ENCODE peak calls at places on chromosomes 11 and 22, in nine cellular contexts. Q is EL; C is NCI-H2171; P is prostate gland; J is effector memory CD8-positive, alpha-beta T cell; S is activated CD8-positive, alpha-beta memory T cell treated with anti-CD3 and anti-CD28 coated beads, Interleukin-2, amount 10 ng/mL, durations not matched to agents 7 days and 5 days; X is NCI-H460; N is MCF 10A; F is GM12891. R is an unnamed sample.

GRCh38 chr11:9799901-9800300 is 136.0 kb downstream of the SWAP70 start:
- DNase-seq in F (no peak), P (no peak), N (peak; percentile 62), J (no peak), C (no peak), Q (peak; percentile 36), S (no peak), X (no peak), R (no peak)

GRCh38 chr22:48853627-48854240 is 973.9 kb downstream of the BRD1 start:
- DNase-seq in X (no peak), S (no peak), C (no peak), Q (no peak), F (no peak), N (no peak), J (no peak), P (no peak), R (no peak)

GRCh38 chr11:21133722-21134121 is 464.3 kb downstream of the NELL1 start:
- DNase-seq in Q (no peak), P (no peak), N (no peak), C (no peak), J (no peak), F (no peak), X (no peak), S (no peak), R (no peak)

GRCh38 chr11:74388678-74389327 is 9.4 kb downstream of the PGM2L1 start:
- DNase-seq in S (peak; percentile 78), P (peak; percentile 83), F (no peak), J (peak; percentile 74), X (peak; percentile 38), Q (peak; percentile 54), C (peak; percentile 16), N (peak; percentile 63), R (no peak)

GRCh38 chr11:63243533-63243932 is at the start of gene SLC22A25:
- DNase-seq in C (no peak), J (no peak), P (no peak), S (no peak), F (no peak), N (peak; percentile 35), X (no peak), Q (peak; percentile 4), R (no peak)

GRCh38 chr11:21056644-21057043 is 387.3 kb downstream of the NELL1 start:
- DNase-seq in S (no peak), X (no peak), J (no peak), P (no peak), N (no peak), C (no peak), Q (no peak), F (no peak), R (no peak)

GRCh38 chr22:49896201-49896600 is 22.0 kb downstream of the ALG12 start:
- DNase-seq in X (no peak), Q (no peak), P (no peak), S (no peak), C (no peak), N (no peak), J (no peak), F (no peak), R (no peak)

GRCh38 chr11:24935059-24935458 is 438.2 kb downstream of the LUZP2 start:
- DNase-seq in X (no peak), Q (no peak), P (no peak), F (no peak), N (no peak), S (no peak), J (no peak), C (no peak), R (no peak)

GRCh38 chr22:26549902-26550497 is 37.7 kb upstream of the TFIP11 start:
- DNase-seq in P (no peak), X (no peak), F (no peak), S (no peak), N (no peak), C (no peak), J (no peak), Q (no peak), R (no peak)

GRCh38 chr11:117192401-117192875 is 6.7 kb upstream of the TAGLN start:
- DNase-seq in S (no peak), N (no peak), X (no peak), C (no peak), Q (no peak), F (no peak), P (no peak), J (no peak), R (no peak)

GRCh38 chr22:28016781-28017557 is 97.9 kb upstream of the PITPNB start:
- DNase-seq in F (no peak), J (no peak), P (no peak), Q (no peak), C (no peak), S (no peak), X (no peak), N (no peak), R (no peak)

GRCh38 chr22:37378642-37379058 is 48.6 kb downstream of the ELFN2 start:
- DNase-seq in N (no peak), J (no peak), C (no peak), F (no peak), S (no peak), Q (no peak), P (no peak), X (no peak), R (no peak)

GRCh38 chr22:46764779-46765485 is 2.5 kb downstream of the TBC1D22A start:
- DNase-seq in C (no peak), F (no peak), S (no peak), J (no peak), P (no peak), N (no peak), X (no peak), Q (no peak), R (no peak)

GRCh38 chr22:44542561-44543222 is 44.7 kb upstream of the RTL6 start:
- DNase-seq in S (no peak), C (peak; percentile 88), P (no peak), Q (no peak), X (no peak), J (no peak), N (no peak), F (no peak), R (no peak)

GRCh38 chr22:37161442-37161841 is 11.7 kb upstream of the IL2RB start:
- DNase-seq in C (no peak), Q (peak; percentile 20), P (no peak), N (no peak), X (no peak), F (no peak), J (no peak), S (peak; percentile 84), R (no peak)

GRCh38 chr11:66495401-66495844 is 15.0 kb upstream of the BBS1 start:
- DNase-seq in C (no peak), S (no peak), Q (no peak), X (no peak), F (no peak), J (no peak), N (peak; percentile 6), P (no peak), R (no peak)

GRCh38 chr11:128412847-128413791 is 174.2 kb downstream of the ETS1 start:
- DNase-seq in N (no peak), F (no peak), S (no peak), C (no peak), Q (no peak), P (no peak), J (no peak), X (no peak), R (peak; percentile 79)

GRCh38 chr11:117413616-117414015 is 86.0 kb downstream of the CEP164 start:
- DNase-seq in P (no peak), S (no peak), C (no peak), Q (no peak), J (no peak), X (no peak), F (no peak), N (no peak), R (no peak)

GRCh38 chr22:39589880-39590279 is 19.3 kb downstream of the CACNA1I start:
- DNase-seq in N (no peak), P (no peak), X (no peak), C (no peak), S (no peak), Q (no peak), J (no peak), F (no peak), R (no peak)

GRCh38 chr11:3123316-3123715 is 41.8 kb downstream of the OSBPL5 start:
- DNase-seq in S (no peak), P (peak; percentile 74), J (no peak), F (no peak), X (no peak), Q (no peak), N (peak; percentile 87), C (peak; percentile 41), R (peak; percentile 69)

GRCh38 chr11:32005786-32006406 is 85.0 kb upstream of the RCN1 start:
- DNase-seq in Q (peak; percentile 67), N (peak; percentile 24), X (no peak), F (no peak), S (no peak), P (no peak), J (no peak), C (peak; percentile 12), R (no peak)

GRCh38 chr22:50528682-50529415 is 963 bp downstream of the TYMP start:
- DNase-seq in X (no peak), J (no peak), F (no peak), C (no peak), S (no peak), N (peak; percentile 12), Q (no peak), P (no peak), R (no peak)

GRCh38 chr11:82174610-82175009 is 559.1 kb downstream of the FAM181B start:
- DNase-seq in Q (no peak), J (no peak), S (no peak), P (no peak), X (peak; percentile 1), F (no peak), C (no peak), N (peak; percentile 19), R (no peak)